ENCODE peak calls at places on chromosomes 3 and 15, in seven cellular contexts. I is neuronal stem cell, S is H9, X is mesenchymal stem cell, Z is mesendoderm, M is trophoblast cell, T is H1. A is an unnamed sample.
A peak's percentile ranks its signal among the peaks of the same experiment; 100 is the strongest.

GRCh38 chr15:81923561-81924350 is 122.1 kb downstream of the MEX3B start:
- DNase-seq in S (no peak), Z (no peak), I (no peak), M (no peak), T (no peak), X (no peak), A (peak; percentile 52)

GRCh38 chr15:60798821-60799220 is 319.9 kb upstream of the ICE2 start:
- DNase-seq in Z (no peak), M (peak; percentile 2), S (no peak), X (peak; percentile 78), T (no peak), I (no peak), A (peak; percentile 79)

GRCh38 chr15:60585743-60586708 is 107.1 kb upstream of the ICE2 start:
- DNase-seq in I (peak; percentile 60), Z (peak; percentile 75), S (no peak), T (no peak), X (peak; percentile 75), M (peak; percentile 83), A (peak; percentile 78)

GRCh38 chr3:179200790-179201189 is 50.1 kb downstream of the KCNMB3 start:
- DNase-seq in X (no peak), T (no peak), Z (no peak), S (no peak), I (no peak), M (peak; percentile 22), A (no peak)

GRCh38 chr3:99789322-99789721 is 28.3 kb upstream of the CMSS1 start:
- DNase-seq in I (peak; percentile 5), Z (peak; percentile 29), S (no peak), M (peak; percentile 67), X (peak; percentile 68), T (no peak), A (peak; percentile 67)

GRCh38 chr3:86708908-86709307 is 282.0 kb downstream of the VGLL3 start:
- DNase-seq in M (no peak), Z (peak; percentile 19), T (no peak), I (no peak), X (no peak), S (no peak), A (no peak)

GRCh38 chr15:29064290-29064689 is 178.5 kb downstream of the APBA2 start:
- DNase-seq in Z (no peak), S (no peak), X (no peak), M (no peak), I (no peak), T (no peak), A (no peak)

GRCh38 chr15:57921371-57921770 is 144.1 kb downstream of the ALDH1A2 start:
- DNase-seq in M (no peak), S (no peak), X (no peak), Z (no peak), I (no peak), T (no peak), A (no peak)

GRCh38 chr3:157261000-157261399 is 101.1 kb upstream of the CCNL1 start:
- DNase-seq in M (no peak), I (no peak), Z (no peak), X (no peak), S (no peak), T (no peak), A (no peak)

GRCh38 chr15:28992996-28993719 is 107.4 kb downstream of the APBA2 start:
- DNase-seq in X (no peak), M (no peak), I (no peak), T (no peak), Z (no peak), S (no peak), A (no peak)

GRCh38 chr3:140176526-140176925 is 241.5 kb downstream of the CLSTN2 start:
- DNase-seq in M (no peak), I (no peak), X (no peak), Z (no peak), S (no peak), T (no peak), A (no peak)

GRCh38 chr15:77409259-77410156 is 10.4 kb downstream of the PEAK1 start:
- DNase-seq in T (no peak), S (no peak), X (peak; percentile 18), I (no peak), Z (no peak), M (no peak), A (no peak)

GRCh38 chr15:99096173-99096893 is 8.5 kb upstream of the SYNM start:
- DNase-seq in M (no peak), X (no peak), T (no peak), I (no peak), Z (no peak), S (no peak), A (no peak)

GRCh38 chr15:22951381-22952280 is 28.5 kb downstream of the CYFIP1 start:
- DNase-seq in M (no peak), T (no peak), Z (no peak), X (peak; percentile 44), S (no peak), I (no peak), A (no peak)
- H4K8ac ChIP-seq in M (peak overlapping the region; percentile 17), T (no peak overlapping the region), Z (no peak overlapping the region), X (no peak overlapping the region), S (no peak overlapping the region), I (no peak overlapping the region), A (no peak overlapping the region)

GRCh38 chr15:46408312-46408711 is 773.5 kb downstream of the SQOR start:
- DNase-seq in X (no peak), S (no peak), T (no peak), Z (no peak), M (no peak), I (no peak), A (no peak)
- H4K8ac ChIP-seq in X (no peak overlapping the region), S (no peak overlapping the region), T (no peak overlapping the region), Z (no peak overlapping the region), M (no peak overlapping the region), I (no peak overlapping the region), A (no peak overlapping the region)

GRCh38 chr3:169558371-169558770 is 105.1 kb downstream of the MECOM start:
- DNase-seq in X (no peak), S (no peak), M (no peak), T (no peak), I (no peak), Z (no peak), A (no peak)

GRCh38 chr3:169552533-169552932 is 111.0 kb downstream of the MECOM start:
- DNase-seq in T (no peak), Z (no peak), M (peak; percentile 7), S (no peak), X (no peak), I (no peak), A (peak; percentile 21)

GRCh38 chr3:169556349-169556870 is 107.1 kb downstream of the MECOM start:
- DNase-seq in S (no peak), I (no peak), T (no peak), M (no peak), X (no peak), Z (no peak), A (no peak)

GRCh38 chr3:169554606-169555005 is 108.9 kb downstream of the MECOM start:
- DNase-seq in S (no peak), M (peak; percentile 33), Z (no peak), X (no peak), I (no peak), T (no peak), A (no peak)

GRCh38 chr3:169556909-169557308 is 106.6 kb downstream of the MECOM start:
- DNase-seq in I (no peak), T (no peak), M (no peak), X (no peak), Z (no peak), S (no peak), A (no peak)
- H4K8ac ChIP-seq in I (no peak overlapping the region), T (no peak overlapping the region), M (no peak overlapping the region), X (no peak overlapping the region), Z (no peak overlapping the region), S (no peak overlapping the region), A (no peak overlapping the region)

DNA sequence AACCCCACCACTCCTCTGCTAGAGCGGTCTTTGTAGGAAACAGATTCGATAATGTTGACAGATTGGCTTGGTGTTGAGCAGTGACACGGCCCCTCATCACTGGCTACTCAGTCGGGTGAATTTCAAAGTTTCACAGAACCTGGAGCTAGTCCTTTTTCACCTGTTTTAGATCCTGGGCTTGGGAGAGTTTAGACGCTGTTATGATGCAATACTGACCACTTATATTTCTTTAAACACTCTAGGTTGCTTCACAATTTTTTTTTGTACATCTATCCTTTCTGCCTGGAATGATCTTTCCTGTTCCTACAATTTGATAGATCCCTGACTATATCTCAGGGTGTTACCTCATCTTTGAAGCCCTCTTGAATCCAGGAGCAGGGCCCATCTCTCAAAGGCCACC is 97.1 kb upstream of the ATP10A start:
- DNase-seq in S (no peak), X (no peak), T (no peak), Z (no peak), I (no peak), M (no peak), A (no peak)
- H4K8ac ChIP-seq in S (no peak overlapping the region), X (no peak overlapping the region), T (no peak overlapping the region), Z (no peak overlapping the region), I (no peak overlapping the region), M (no peak overlapping the region), A (no peak overlapping the region)

GRCh38 chr15:92968926-92969664 is 69.0 kb downstream of the CHD2 start:
- DNase-seq in I (no peak), T (no peak), Z (no peak), X (peak; percentile 15), M (no peak), S (no peak), A (no peak)
- H4K8ac ChIP-seq in I (no peak overlapping the region), T (no peak overlapping the region), Z (no peak overlapping the region), X (no peak overlapping the region), M (no peak overlapping the region), S (no peak overlapping the region), A (no peak overlapping the region)

GRCh38 chr3:112873632-112874031 is 27.0 kb upstream of the CD200R1L start:
- DNase-seq in T (no peak), X (no peak), M (no peak), Z (no peak), S (no peak), I (no peak), A (no peak)

GRCh38 chr3:112871735-112872134 is 25.1 kb upstream of the CD200R1L start:
- DNase-seq in T (no peak), S (no peak), M (no peak), Z (no peak), X (no peak), I (no peak), A (no peak)

DNA sequence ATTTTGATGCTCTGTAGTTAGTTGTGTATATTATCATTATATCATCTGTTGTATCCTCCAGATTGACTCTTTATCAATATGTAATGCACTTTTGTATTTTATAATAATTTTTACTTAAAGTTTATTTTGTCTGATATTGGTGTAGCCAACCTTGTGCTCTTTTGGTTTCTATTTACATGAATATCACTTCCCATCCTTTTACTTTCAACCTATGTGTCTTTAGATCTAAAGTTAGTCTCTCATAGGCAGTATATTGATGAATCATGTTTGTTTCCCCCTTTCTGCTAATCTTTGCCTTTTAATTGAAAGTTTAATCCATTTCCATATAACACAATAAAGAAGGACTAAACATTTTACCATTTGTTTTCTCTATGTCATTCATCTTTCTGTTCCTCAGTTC is 28.1 kb upstream of the CD200R1L start:
- DNase-seq in X (no peak), M (no peak), T (no peak), I (no peak), Z (no peak), S (no peak), A (no peak)
- H4K8ac ChIP-seq in X (no peak overlapping the region), M (no peak overlapping the region), T (no peak overlapping the region), I (no peak overlapping the region), Z (no peak overlapping the region), S (no peak overlapping the region), A (no peak overlapping the region)